ENCODE peak calls at places on chromosomes 12 and 14, in four cellular contexts. G is mesenchymal stem cell, S is neural progenitor cell, D is endothelial cell of umbilical vein. A is an unnamed sample.

GRCh38 chr12:57528176-57528575 is 5.6 kb downstream of the MBD6 start:
- DNase-seq in D (no peak), S (no peak), G (no peak), A (no peak)

GRCh38 chr14:47167407-47167806 is 508.0 kb downstream of the MDGA2 start:
- DNase-seq in G (no peak), S (no peak), D (no peak), A (no peak)

GRCh38 chr12:110824342-110824741 is 22.4 kb upstream of the CCDC63 start:
- DNase-seq in G (no peak), D (no peak), S (no peak), A (no peak)

GRCh38 chr12:120941846-120942405 is 36.4 kb upstream of the HNF1A start:
- DNase-seq in G (no peak), S (no peak), D (no peak), A (no peak)

GRCh38 chr12:31259136-31259881 is 66.6 kb downstream of the SINHCAF start:
- DNase-seq in G (no peak), S (no peak), D (no peak), A (no peak)

GRCh38 chr12:69332815-69333358 is 15.3 kb upstream of the LYZ start:
- DNase-seq in S (no peak), D (no peak), G (no peak), A (no peak)

GRCh38 chr12:39605996-39606395 is 13.6 kb downstream of the ABCD2 start:
- DNase-seq in S (no peak), G (peak; percentile 63), D (no peak), A (no peak)

GRCh38 chr14:68306934-68307758 is 485.7 kb downstream of the ZFP36L1 start:
- DNase-seq in D (no peak), S (no peak), G (no peak), A (no peak)

GRCh38 chr14:21043387-21044105 is 1.4 kb downstream of the RNASE7 start:
- DNase-seq in D (no peak), G (no peak), S (no peak), A (no peak)

GRCh38 chr14:53894456-53894855 is 62.2 kb downstream of the BMP4 start:
- DNase-seq in D (peak; percentile 55), G (peak; percentile 76), S (no peak), A (no peak)

GRCh38 chr12:121789800-121790748 is 3.4 kb downstream of the RHOF start:
- DNase-seq in G (peak; percentile 46), S (no peak), D (no peak), A (no peak)

GRCh38 chr12:25276199-25276937 is 25.6 kb upstream of the KRAS start:
- DNase-seq in D (peak; percentile 72), G (peak; percentile 93), S (no peak), A (no peak)

GRCh38 chr14:26593377-26593776 is 4.5 kb downstream of the NOVA1 start:
- DNase-seq in S (no peak), D (no peak), G (no peak), A (no peak)

GRCh38 chr14:71130491-71131179 is 223.4 kb downstream of the PCNX1 start:
- DNase-seq in D (peak; percentile 70), G (peak; percentile 89), S (no peak), A (peak; percentile 34)

GRCh38 chr12:28604240-28604639 is 414.0 kb downstream of the CCDC91 start:
- DNase-seq in D (no peak), G (no peak), S (no peak), A (no peak)

GRCh38 chr14:24311837-24312615 is 724 bp downstream of the LTB4R start:
- DNase-seq in D (no peak), S (no peak), G (no peak), A (no peak)

GRCh38 chr12:21576431-21576830 is 28.2 kb downstream of the GYS2 start:
- DNase-seq in G (no peak), S (no peak), D (no peak), A (no peak)

GRCh38 chr14:100667706-100668105 is 59.0 kb upstream of the DLK1 start:
- DNase-seq in G (no peak), S (no peak), D (no peak), A (no peak)

GRCh38 chr12:20404576-20405346 is 36.4 kb downstream of the PDE3A start:
- DNase-seq in S (no peak), G (no peak), D (peak; percentile 89), A (no peak)

GRCh38 chr14:70882771-70883492 is 24.3 kb upstream of the PCNX1 start:
- DNase-seq in S (no peak), G (peak; percentile 88), D (peak; percentile 70), A (peak; percentile 95)

GRCh38 chr14:22837750-22838538 is 1.6 kb downstream of the MMP14 start:
- DNase-seq in G (peak; percentile 57), D (no peak), S (no peak), A (no peak)

GRCh38 chr14:53391631-53392030 is 238.5 kb upstream of the DDHD1 start:
- DNase-seq in S (no peak), D (peak; percentile 9), G (peak; percentile 61), A (no peak)

GRCh38 chr14:31127690-31128089 is 79.9 kb downstream of the HECTD1 start:
- DNase-seq in S (no peak), D (no peak), G (no peak), A (no peak)

GRCh38 chr12:39620664-39621658 is 1.4 kb upstream of the ABCD2 start:
- DNase-seq in S (no peak), G (peak; percentile 29), D (no peak), A (no peak)

GRCh38 chr12:59678759-59679411 is 83.1 kb downstream of the SLC16A7 start:
- DNase-seq in D (no peak), S (no peak), G (no peak), A (no peak)

GRCh38 chr12:21296751-21297406 is 37.8 kb downstream of the SLCO1A2 start:
- DNase-seq in G (peak; percentile 18), D (peak; percentile 13), S (peak; percentile 19), A (no peak)

GRCh38 chr12:56206373-56207166 is 15.2 kb downstream of the RNF41 start:
- DNase-seq in S (peak; percentile 69), G (peak; percentile 68), D (peak; percentile 52), A (no peak)

GRCh38 chr12:6200266-6201198 is at the start of gene CD9:
- DNase-seq in S (peak; percentile 63), G (peak; percentile 41), D (peak; percentile 56), A (no peak)

GRCh38 chr14:74963705-74964271 is 8.4 kb upstream of the PGF start:
- DNase-seq in G (no peak), S (no peak), D (no peak), A (no peak)

GRCh38 chr14:106681161-106681955 is 1155.0 kb downstream of the TMEM121 start:
- DNase-seq in S (no peak), G (no peak), D (no peak), A (no peak)

GRCh38 chr14:106679776-106680175 is 1153.4 kb downstream of the TMEM121 start:
- DNase-seq in G (no peak), D (no peak), S (no peak), A (peak; percentile 61)
- H3K9me3 ChIP-seq in G (no peaks in the 10 kb centered on the region), D (no peaks in the 10 kb centered on the region), S (peaks cover 14% of the 10 kb centered on the region), A (no peaks in the 10 kb centered on the region)

GRCh38 chr14:55303646-55304277 is 32.5 kb downstream of the FBXO34 start:
- DNase-seq in G (peak; percentile 28), S (no peak), D (no peak), A (no peak)
- H3K9ac ChIP-seq in G (no peak overlapping the region), S (no peak overlapping the region), D (no peak overlapping the region), A (no peak overlapping the region)

GRCh38 chr14:104341532-104342434 is 203.4 kb downstream of the KIF26A start:
- DNase-seq in D (peak; percentile 40), S (peak; percentile 92), G (no peak), A (no peak)

GRCh38 chr14:104344815-104345214 is 206.4 kb downstream of the KIF26A start:
- DNase-seq in S (no peak), G (no peak), D (no peak), A (no peak)

GRCh38 chr14:104343690-104344640 is 205.6 kb downstream of the KIF26A start:
- DNase-seq in D (no peak), G (no peak), S (peak; percentile 39), A (no peak)

GRCh38 chr14:104343294-104343625 is 204.9 kb downstream of the KIF26A start:
- DNase-seq in G (no peak), S (no peak), D (no peak), A (no peak)

GRCh38 chr14:104342435-104343293 is 204.3 kb downstream of the KIF26A start:
- DNase-seq in D (no peak), S (peak; percentile 68), G (no peak), A (no peak)
- H3K4me3 ChIP-seq in D (no peak overlapping the region), S (no peak overlapping the region), G (no peak overlapping the region), A (no peak overlapping the region)

GRCh38 chr14:32226051-32226450 is 23.0 kb upstream of the RNU6-8 start:
- DNase-seq in S (no peak), G (peak; percentile 49), D (no peak), A (no peak)

GRCh38 chr14:32230181-32230580 is 27.1 kb upstream of the RNU6-8 start:
- DNase-seq in G (peak; percentile 32), S (no peak), D (no peak), A (no peak)

GRCh38 chr14:32230695-32231280 is 27.7 kb upstream of the RNU6-8 start:
- DNase-seq in G (peak; percentile 63), S (no peak), D (no peak), A (no peak)

GRCh38 chr14:32225378-32225920 is 22.4 kb upstream of the RNU6-8 start:
- DNase-seq in D (no peak), S (peak; percentile 4), G (no peak), A (no peak)

GRCh38 chr14:32224731-32225377 is 21.8 kb upstream of the RNU6-8 start:
- DNase-seq in G (peak; percentile 66), S (peak; percentile 47), D (peak; percentile 6), A (no peak)
- H3K9me3 ChIP-seq in G (no peaks in the 10 kb centered on the region), S (no peaks in the 10 kb centered on the region), D (no peaks in the 10 kb centered on the region), A (no peaks in the 10 kb centered on the region)

A was measured in SK-N-MC.